ENCODE peak calls at places on chromosomes 11 and 22, in seven cellular contexts. P, K, Q, B, G, C and U are unnamed samples.
A peak's percentile ranks its signal among the peaks of the same experiment; 100 is the strongest.

GRCh38 chr11:128525411-128526243 is 61.7 kb downstream of the ETS1 start:
- DNase-seq in P (peak; percentile 74), K (no peak), Q (peak; percentile 86), B (no peak), G (no peak), C (peak; percentile 34), U (no peak)

GRCh38 chr11:73564903-73565302 is 33.0 kb downstream of the FAM168A start:
- DNase-seq in P (no peak), K (no peak), Q (no peak), B (no peak), G (no peak), C (no peak), U (no peak)

GRCh38 chr11:2745511-2745910 is 45.7 kb upstream of the KCNQ1OT1 start:
- DNase-seq in P (no peak), K (no peak), Q (no peak), B (no peak), G (no peak), C (no peak), U (no peak)

GRCh38 chr22:31343235-31344191 is 2.6 kb downstream of the PATZ1 start:
- DNase-seq in P (peak; percentile 26), K (peak; percentile 92), Q (peak; percentile 83), B (peak; percentile 74), G (peak; percentile 89), C (peak; percentile 43), U (peak; percentile 75)

GRCh38 chr11:118194835-118195627 is 18.6 kb upstream of the SCN2B start:
- DNase-seq in P (peak; percentile 64), K (no peak), Q (peak; percentile 57), B (no peak), G (no peak), C (peak; percentile 23), U (no peak)

GRCh38 chr11:76748931-76749330 is 34.2 kb upstream of the TSKU start:
- DNase-seq in P (no peak), K (no peak), Q (no peak), B (no peak), G (no peak), C (no peak), U (no peak)

GRCh38 chr11:11786771-11787170 is 55.0 kb upstream of the USP47 start:
- DNase-seq in P (peak; percentile 40), K (no peak), Q (peak; percentile 68), B (no peak), G (no peak), C (peak; percentile 46), U (peak; percentile 50)

GRCh38 chr11:103529217-103529684 is 420.0 kb downstream of the DYNC2H1 start:
- DNase-seq in P (peak; percentile 78), K (no peak), Q (peak; percentile 82), B (no peak), G (no peak), C (peak; percentile 89), U (peak; percentile 80)

GRCh38 chr11:12263141-12263693 is 114.2 kb upstream of the PARVA start:
- DNase-seq in P (peak; percentile 60), K (no peak), Q (no peak), B (no peak), G (no peak), C (no peak), U (peak; percentile 37)

GRCh38 chr11:121254756-121255155 is 37.8 kb upstream of the SC5D start:
- DNase-seq in P (no peak), K (no peak), Q (no peak), B (no peak), G (no peak), C (no peak), U (no peak)

GRCh38 chr22:43319661-43320486 is 23.3 kb downstream of the SCUBE1 start:
- DNase-seq in P (no peak), K (no peak), Q (no peak), B (no peak), G (no peak), C (no peak), U (peak; percentile 36)

GRCh38 chr22:44822479-44822878 is 70.1 kb downstream of the ARHGAP8 start:
- DNase-seq in P (no peak), K (no peak), Q (no peak), B (no peak), G (no peak), C (no peak), U (no peak)

GRCh38 chr11:62508336-62509058 is 38.1 kb downstream of the AHNAK start:
- DNase-seq in P (peak; percentile 36), K (peak; percentile 85), Q (peak; percentile 97), B (peak; percentile 61), G (peak; percentile 77), C (peak; percentile 92), U (peak; percentile 96)

GRCh38 chr11:69553416-69554357 is 72.2 kb downstream of the LINC01488 start:
- DNase-seq in P (no peak), K (no peak), Q (no peak), B (no peak), G (no peak), C (no peak), U (no peak)
- H2AK5ac ChIP-seq in P (peak overlapping the region; percentile 1), K (no peak overlapping the region), Q (no peak overlapping the region), B (peak overlapping the region; percentile 47), G (no peak overlapping the region), C (no peak overlapping the region), U (peak overlapping the region; percentile 5)

GRCh38 chr11:92594251-92594650 is 369.6 kb downstream of the FAT3 start:
- DNase-seq in P (no peak), K (no peak), Q (no peak), B (no peak), G (no peak), C (no peak), U (no peak)
- H3K18ac ChIP-seq in P (no peak overlapping the region), K (no peak overlapping the region), Q (no peak overlapping the region), B (no peak overlapping the region), G (no peak overlapping the region), C (no peak overlapping the region), U (no peak overlapping the region)

GRCh38 chr11:27329867-27330632 is 33.0 kb downstream of the CCDC34 start:
- DNase-seq in P (no peak), K (no peak), Q (no peak), B (no peak), G (no peak), C (no peak), U (no peak)
- H2BK5ac ChIP-seq in P (no peak overlapping the region), K (no peak overlapping the region), Q (no peak overlapping the region), B (no peak overlapping the region), G (no peak overlapping the region), C (no peak overlapping the region), U (no peak overlapping the region)

GRCh38 chr11:112929432-112929831 is 31.8 kb upstream of the NCAM1 start:
- DNase-seq in P (no peak), K (no peak), Q (no peak), B (no peak), G (no peak), C (no peak), U (no peak)
- H2AK5ac ChIP-seq in P (no peak overlapping the region), K (no peak overlapping the region), Q (no peak overlapping the region), B (no peak overlapping the region), G (no peak overlapping the region), C (no peak overlapping the region), U (no peak overlapping the region)

GRCh38 chr11:133796043-133796795 is 49.1 kb downstream of the SPATA19 start:
- DNase-seq in P (no peak), K (no peak), Q (no peak), B (no peak), G (no peak), C (no peak), U (no peak)

GRCh38 chr11:133794205-133794604 is 51.1 kb downstream of the SPATA19 start:
- DNase-seq in P (no peak), K (no peak), Q (no peak), B (no peak), G (no peak), C (no peak), U (no peak)

GRCh38 chr11:133795088-133795487 is 50.2 kb downstream of the SPATA19 start:
- DNase-seq in P (no peak), K (no peak), Q (no peak), B (no peak), G (no peak), C (no peak), U (no peak)

GRCh38 chr11:133800666-133801065 is 44.6 kb downstream of the SPATA19 start:
- DNase-seq in P (no peak), K (peak; percentile 16), Q (no peak), B (no peak), G (no peak), C (no peak), U (no peak)

DNA sequence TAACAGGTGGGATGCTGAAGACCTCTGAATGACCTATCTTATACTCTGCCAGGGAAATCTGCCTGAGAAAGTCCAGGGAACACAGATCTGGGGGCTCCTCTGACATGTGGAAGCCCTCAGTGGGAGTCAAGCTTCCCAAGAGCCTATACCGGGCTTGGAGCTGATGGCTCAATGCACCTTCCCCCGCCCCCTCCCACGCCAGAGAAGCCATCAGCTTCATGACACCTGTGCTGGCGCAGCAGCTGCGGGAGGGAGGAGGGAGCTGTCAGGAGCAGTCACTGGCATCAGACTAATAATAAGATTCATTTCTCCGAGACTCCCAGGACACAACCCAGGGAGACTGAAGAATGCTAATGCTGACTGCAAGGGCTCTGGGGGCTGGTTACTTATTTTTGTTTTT is 47.8 kb downstream of the SPATA19 start:
- DNase-seq in P (no peak), K (peak; percentile 19), Q (no peak), B (no peak), G (no peak), C (no peak), U (no peak)
- H3K18ac ChIP-seq in P (no peak overlapping the region), K (no peak overlapping the region), Q (no peak overlapping the region), B (no peak overlapping the region), G (no peak overlapping the region), C (no peak overlapping the region), U (no peak overlapping the region)

GRCh38 chr22:37135023-37135422 is 14.7 kb downstream of the IL2RB start:
- DNase-seq in P (no peak), K (no peak), Q (no peak), B (no peak), G (no peak), C (no peak), U (no peak)
- H2BK5ac ChIP-seq in P (no peak overlapping the region), K (no peak overlapping the region), Q (no peak overlapping the region), B (no peak overlapping the region), G (no peak overlapping the region), C (no peak overlapping the region), U (no peak overlapping the region)

GRCh38 chr11:93659216-93659615 is 2.3 kb upstream of the CEP295 start:
- DNase-seq in P (no peak), K (no peak), Q (no peak), B (no peak), G (no peak), C (no peak), U (no peak)
- H2AK5ac ChIP-seq in P (no peak overlapping the region), K (no peak overlapping the region), Q (no peak overlapping the region), B (no peak overlapping the region), G (no peak overlapping the region), C (no peak overlapping the region), U (no peak overlapping the region)

DNA sequence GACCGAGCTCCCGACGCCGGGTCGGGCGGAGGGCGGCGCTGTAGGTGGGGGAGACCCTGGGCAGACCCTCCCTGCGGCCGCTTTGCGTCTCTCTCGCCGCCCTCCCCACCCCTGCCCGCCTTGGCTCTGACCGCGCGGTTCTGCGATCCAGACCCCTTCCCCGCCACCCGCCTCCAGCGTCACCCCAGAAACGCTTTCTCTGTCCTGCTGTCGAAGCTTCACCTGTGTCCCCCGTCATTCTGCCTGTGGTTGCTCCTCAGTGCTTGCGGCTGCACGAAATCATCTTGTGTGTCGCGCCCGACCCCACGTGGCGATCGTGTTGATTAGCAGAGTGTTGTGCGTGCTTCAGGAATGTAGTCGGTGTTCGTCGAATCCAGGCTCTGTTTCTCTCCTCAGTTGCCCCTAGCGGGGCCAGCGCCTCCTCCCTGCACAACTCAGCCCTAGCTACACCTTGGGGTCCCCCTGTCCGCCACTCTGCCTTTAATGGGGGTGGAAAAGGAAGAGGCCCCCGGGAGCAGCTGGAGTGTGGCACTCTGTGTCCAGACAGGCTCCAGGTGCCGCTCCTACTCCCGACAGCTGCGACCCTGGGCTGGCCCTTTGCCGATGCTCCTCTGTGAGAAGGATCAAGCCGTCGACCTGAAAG is 851 bp downstream of the PTDSS2 start:
- DNase-seq in P (peak; percentile 66), K (peak; percentile 53), Q (peak; percentile 84), B (peak; percentile 46), G (no peak), C (peak; percentile 77), U (no peak)
- H3K18ac ChIP-seq in P (no peak overlapping the region), K (no peak overlapping the region), Q (no peak overlapping the region), B (peak overlapping the region; percentile 95), G (no peak overlapping the region), C (peak overlapping the region; percentile 67), U (peak overlapping the region; percentile 71)